ENCODE peak calls at places on chromosomes 3 and 15, in eight cellular contexts. O, S, M, Y, E, F, Z and W are unnamed samples.

GRCh38 chr3:141686477-141687280 is 51.4 kb upstream of the RNF7 start:
- DNase-seq in O (no peak), M (peak), F (no peak), E (peak), Z (peak), Y (peak), S (no peak), W (no peak)

GRCh38 chr15:71581406-71581930 is 228.9 kb upstream of the NR2E3 start:
- DNase-seq in E (no peak), Z (no peak), S (no peak), F (no peak), O (no peak), Y (no peak), M (peak), W (no peak)

GRCh38 chr3:133928903-133929607 is 33.4 kb upstream of the RAB6B start:
- DNase-seq in Y (no peak), O (no peak), E (no peak), Z (no peak), S (no peak), M (no peak), F (no peak), W (no peak)

GRCh38 chr15:77505556-77505955 is 84.9 kb downstream of the HMG20A start:
- DNase-seq in Z (no peak), S (no peak), O (no peak), Y (no peak), F (no peak), E (no peak), M (no peak), W (no peak)

GRCh38 chr3:197854596-197855343 is 63.7 kb downstream of the LRCH3 start:
- DNase-seq in Y (no peak), Z (peak), M (peak), O (no peak), S (no peak), E (peak), F (peak), W (no peak)

GRCh38 chr15:69532066-69532465 is 79.4 kb downstream of the RPLP1 start:
- DNase-seq in F (no peak), Z (no peak), S (no peak), Y (no peak), O (no peak), M (no peak), E (no peak), W (no peak)

GRCh38 chr3:18087963-18088362 is 337.2 kb downstream of the SATB1 start:
- DNase-seq in E (no peak), O (no peak), M (no peak), F (no peak), Z (no peak), S (no peak), Y (no peak), W (no peak)

GRCh38 chr15:90915808-90916440 is 12.8 kb downstream of the MAN2A2 start:
- DNase-seq in Z (no peak), F (peak), E (peak), Y (peak), O (no peak), M (peak), S (no peak), W (no peak)

GRCh38 chr3:69116897-69117296 is 5.5 kb downstream of the LMOD3 start:
- DNase-seq in E (no peak), Y (no peak), S (no peak), O (no peak), Z (peak), M (no peak), F (no peak), W (no peak)

GRCh38 chr3:8964436-8965370 is 1.4 kb upstream of the RAD18 start:
- DNase-seq in M (peak), Y (no peak), O (no peak), E (peak), Z (no peak), S (no peak), F (peak), W (no peak)

GRCh38 chr3:150384517-150385212 is 23.4 kb upstream of the TSC22D2 start:
- DNase-seq in Y (peak), E (peak), S (peak), F (peak), Z (no peak), M (peak), O (peak), W (peak)

GRCh38 chr3:189744235-189744634 is 113.0 kb downstream of the TP63 start:
- DNase-seq in F (no peak), M (no peak), O (no peak), Z (no peak), E (no peak), S (no peak), Y (no peak), W (no peak)

GRCh38 chr15:40011303-40011702 is 27.7 kb downstream of the SRP14 start:
- DNase-seq in M (no peak), S (no peak), Z (no peak), E (no peak), Y (no peak), O (no peak), F (no peak), W (no peak)

GRCh38 chr3:27900316-27900715 is 178.2 kb upstream of the EOMES start:
- DNase-seq in F (no peak), E (no peak), Z (no peak), S (no peak), M (no peak), O (no peak), Y (no peak), W (no peak)

GRCh38 chr3:86990734-86991481 is at the start of gene VGLL3:
- DNase-seq in M (peak), E (peak), Z (peak), S (no peak), O (peak), F (peak), Y (peak), W (no peak)

GRCh38 chr15:68234060-68234459 is 4.5 kb upstream of the CLN6 start:
- DNase-seq in M (peak), Y (no peak), F (peak), S (no peak), O (no peak), E (no peak), Z (no peak), W (no peak)

DNA sequence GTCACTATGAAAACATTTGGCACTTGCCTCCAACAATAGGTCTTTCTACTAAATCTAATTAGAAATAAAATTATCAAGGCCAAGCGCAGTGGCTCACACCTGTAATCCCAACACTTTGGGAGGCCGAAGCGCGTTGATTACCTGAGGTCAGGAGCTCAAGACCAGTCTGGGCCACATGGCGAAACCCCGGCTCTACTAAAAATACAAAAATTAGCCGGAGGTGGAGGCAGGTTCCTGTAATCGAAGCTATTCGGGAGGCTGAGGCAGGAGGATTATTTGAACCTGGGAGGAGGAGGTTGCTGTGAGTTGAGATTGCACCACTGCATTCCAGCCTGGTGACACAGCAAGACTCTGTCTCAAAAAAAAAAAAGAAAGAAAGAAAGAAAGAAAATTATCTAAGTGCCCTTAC is 1.6 kb upstream of the PLD1 start:
- DNase-seq in M (peak), S (no peak), E (peak), O (no peak), Y (no peak), Z (no peak), F (no peak), W (no peak)
- H3K4me3 ChIP-seq in M (no peak), S (no peak), E (no peak), O (no peak), Y (no peak), Z (no peak), F (no peak), W (no peak)

GRCh38 chr3:48268381-48268935 is 27.6 kb downstream of the ZNF589 start:
- DNase-seq in Y (no peak), F (no peak), Z (peak), S (no peak), M (no peak), O (no peak), E (no peak), W (no peak)
- H3K4me3 ChIP-seq in Y (no peak), F (no peak), Z (no peak), S (no peak), M (no peak), O (no peak), E (no peak), W (no peak)

GRCh38 chr15:94230886-94231727 is at the start of gene MCTP2:
- DNase-seq in M (peak), O (peak), Y (peak), Z (peak), F (peak), E (peak), S (peak), W (no peak)

GRCh38 chr15:94231728-94232086 is 346 bp downstream of the MCTP2 start:
- DNase-seq in O (peak), Y (no peak), Z (no peak), E (no peak), S (no peak), F (peak), M (no peak), W (no peak)

GRCh38 chr15:94230436-94230885 is 900 bp upstream of the MCTP2 start:
- DNase-seq in O (no peak), Z (no peak), F (no peak), Y (no peak), E (no peak), M (no peak), S (no peak), W (no peak)

GRCh38 chr15:94234300-94234699 is 2.9 kb downstream of the MCTP2 start:
- DNase-seq in Y (peak), S (no peak), E (peak), Z (no peak), M (peak), O (no peak), F (peak), W (no peak)

GRCh38 chr15:94232107-94232506 is 746 bp downstream of the MCTP2 start:
- DNase-seq in F (no peak), S (no peak), O (no peak), M (no peak), Y (no peak), E (no peak), Z (no peak), W (no peak)
- H3K4me3 ChIP-seq in F (peak), S (no peak), O (peak), M (no peak), Y (peak), E (peak), Z (peak), W (peak)

GRCh38 chr3:122908251-122908650 is 113.4 kb downstream of the SLC49A4 start:
- DNase-seq in M (no peak), F (peak), S (no peak), Z (no peak), O (no peak), E (no peak), Y (no peak), W (no peak)
- H3K4me3 ChIP-seq in M (no peak), F (no peak), S (no peak), Z (no peak), O (no peak), E (no peak), Y (no peak), W (no peak)

DNA sequence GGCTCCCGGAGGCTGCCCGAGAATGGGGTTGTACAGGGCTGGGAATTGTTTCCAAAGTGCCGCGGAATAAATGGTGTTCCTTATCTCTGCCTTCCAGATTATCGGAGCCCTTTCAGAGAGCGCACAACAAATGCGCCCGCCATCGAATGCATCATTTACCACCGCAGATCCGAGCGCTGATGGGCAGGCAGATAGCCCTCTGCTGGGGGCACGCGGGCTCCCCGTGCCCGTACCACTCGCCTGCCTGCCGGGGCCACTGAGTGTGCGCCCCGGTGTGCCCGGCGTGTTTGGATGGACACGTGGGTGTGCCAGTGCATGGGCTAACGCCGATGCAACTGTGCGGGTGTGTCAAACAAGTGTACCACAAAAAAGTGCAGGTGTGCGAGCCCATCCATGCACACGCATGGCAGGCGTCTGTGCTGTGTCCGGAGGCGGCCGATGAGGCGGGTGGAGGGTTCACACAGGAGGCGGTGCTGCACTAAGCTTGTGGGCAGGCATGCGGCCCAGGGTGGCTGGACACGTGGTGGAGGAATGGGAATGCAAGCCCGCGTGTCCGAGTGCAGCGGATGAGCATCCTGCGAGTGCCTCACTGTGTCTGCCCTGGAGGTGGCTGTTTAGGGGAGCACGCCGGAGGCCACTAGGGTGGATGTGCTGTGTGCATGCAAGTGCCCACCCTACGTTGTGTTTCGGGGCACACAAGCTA is 3.8 kb upstream of the GATA2 start:
- DNase-seq in Y (no peak), F (peak), O (no peak), E (no peak), Z (no peak), S (no peak), M (no peak), W (no peak)
- H3K4me3 ChIP-seq in Y (peak), F (no peak), O (peak), E (no peak), Z (no peak), S (no peak), M (no peak), W (no peak)

DNA sequence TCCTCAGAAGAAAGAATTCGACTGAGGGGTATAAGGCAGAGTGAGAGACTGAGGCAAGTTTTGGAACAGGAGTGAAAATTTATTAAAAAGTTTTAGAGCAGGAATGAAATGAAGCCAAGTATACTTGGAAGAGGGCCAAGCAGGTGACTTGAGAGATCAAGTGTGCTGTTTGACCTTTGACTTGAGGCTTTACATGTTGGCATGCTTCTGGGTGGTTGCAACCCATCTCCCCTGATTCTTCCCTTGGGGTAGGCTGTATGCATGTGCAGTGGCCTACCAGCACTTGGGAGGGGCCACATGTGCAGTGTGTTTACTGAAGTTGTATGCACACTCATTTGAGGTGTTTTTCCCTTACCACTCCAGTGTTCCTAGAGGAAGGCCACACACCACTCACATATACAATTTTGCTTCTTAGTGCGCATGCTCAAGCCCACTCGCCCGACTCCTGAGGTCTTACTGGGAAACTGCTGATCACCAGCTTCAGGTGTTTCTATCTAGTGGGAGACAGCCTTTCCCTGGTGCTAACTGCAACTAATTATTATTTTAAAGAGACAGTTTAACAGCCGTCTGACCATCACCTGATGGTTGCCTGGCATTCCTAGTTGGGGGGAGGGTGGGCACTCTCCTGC is 61.5 kb upstream of the CADPS start:
- DNase-seq in Y (no peak), E (no peak), S (no peak), M (no peak), Z (no peak), F (no peak), O (no peak), W (no peak)
- H3K4me3 ChIP-seq in Y (no peak), E (no peak), S (no peak), M (no peak), Z (no peak), F (no peak), O (no peak), W (no peak)